ENCODE peak calls at places on chromosomes 6 and 20, in five cellular contexts. M is body of pancreas; W is RPMI7951; T is hippocampal formation; D is activated T-helper 9 cell treated with anti-CD3 and anti-CD28 coated beads, Interleukin-2, amount 50 U/mL, for 16 hours. R is an unnamed sample.

GRCh38 chr6:136647363-136647763 is 97.1 kb upstream of the MAP7 start:
- DNase-seq in M (peak; percentile 65), W (peak; percentile 63), T (no peak), D (peak; percentile 27), R (peak; percentile 68)

GRCh38 chr6:52243282-52243893 is 912 bp downstream of the IL17F start:
- DNase-seq in M (no peak), W (no peak), T (no peak), D (no peak), R (no peak)

GRCh38 chr6:7126759-7127158 is 19.0 kb downstream of the RREB1 start:
- DNase-seq in M (peak; percentile 43), W (no peak), T (no peak), D (no peak), R (no peak)

GRCh38 chr6:31763617-31763940 is 1.1 kb downstream of the SAPCD1 start:
- DNase-seq in M (no peak), W (peak; percentile 72), T (no peak), D (no peak), R (no peak)

GRCh38 chr6:84486526-84486925 is 259.1 kb upstream of the CEP162 start:
- DNase-seq in M (no peak), W (no peak), T (no peak), D (no peak), R (no peak)

GRCh38 chr6:142605922-142606321 is 304.1 kb downstream of the ADGRG6 start:
- DNase-seq in M (no peak), W (peak; percentile 63), T (no peak), D (no peak), R (no peak)

GRCh38 chr20:22060610-22061009 is 355.1 kb downstream of the PAX1 start:
- DNase-seq in M (no peak), W (no peak), T (no peak), D (no peak), R (no peak)

GRCh38 chr6:132202569-132202968 is 198.7 kb downstream of the MOXD1 start:
- DNase-seq in M (peak; percentile 15), W (peak; percentile 96), T (no peak), D (no peak), R (no peak)

GRCh38 chr6:160386869-160387518 is 38.8 kb downstream of the SLC22A3 start:
- DNase-seq in M (no peak), W (peak; percentile 43), T (no peak), D (no peak), R (no peak)

GRCh38 chr6:130520235-130520634 is 154.4 kb downstream of the TMEM200A start:
- DNase-seq in M (no peak), W (no peak), T (no peak), D (no peak), R (no peak)

GRCh38 chr6:157107915-157108651 is 215.2 kb downstream of the TMEM242 start:
- DNase-seq in M (no peak), W (peak; percentile 90), T (no peak), D (no peak), R (no peak)

GRCh38 chr20:64099086-64099786 is 8.1 kb downstream of the NPBWR2 start:
- DNase-seq in M (no peak), W (no peak), T (no peak), D (no peak), R (no peak)

GRCh38 chr6:21053612-21054011 is 519.4 kb downstream of the CDKAL1 start:
- DNase-seq in M (no peak), W (peak; percentile 2), T (no peak), D (no peak), R (no peak)

GRCh38 chr6:101826678-101827077 is 433.2 kb downstream of the GRIK2 start:
- DNase-seq in M (no peak), W (no peak), T (no peak), D (no peak), R (no peak)